ENCODE peak calls at places on chromosomes 4 and X, in ten cellular contexts. R, K, G, N, I, S, J, W, L and O are unnamed samples.

GRCh38 chr4:156915216-156915615 is 56.4 kb downstream of the PDGFC start:
- DNase-seq in R (no peak), K (no peak), G (no peak), N (no peak), I (no peak), S (no peak), J (no peak), W (no peak), L (no peak), O (no peak)

GRCh38 chr4:10080874-10081606 is 35.6 kb downstream of the WDR1 start:
- DNase-seq in R (no peak), K (no peak), G (no peak), N (peak; percentile 47), I (no peak), S (no peak), J (no peak), W (no peak), L (no peak), O (no peak)

GRCh38 chr4:57051100-57051499 is 59.1 kb downstream of the IGFBP7 start:
- DNase-seq in R (no peak), K (no peak), G (no peak), N (no peak), I (no peak), S (no peak), J (no peak), W (no peak), L (no peak), O (no peak)

GRCh38 chrX:11244641-11245040 is 48.6 kb upstream of the AMELX start:
- DNase-seq in R (no peak), K (no peak), G (no peak), N (no peak), I (no peak), S (no peak), J (no peak), W (no peak), L (no peak), O (no peak)

GRCh38 chrX:20266810-20267598 is at the start of gene RPS6KA3:
- DNase-seq in R (peak; percentile 38), K (peak; percentile 34), G (peak; percentile 92), N (peak; percentile 97), I (peak; percentile 17), S (peak; percentile 59), J (peak; percentile 91), W (peak; percentile 97), L (peak; percentile 86), O (peak; percentile 65)

GRCh38 chrX:53330331-53330730 is 48.9 kb upstream of the IQSEC2 start:
- DNase-seq in R (no peak), K (no peak), G (no peak), N (no peak), I (no peak), S (no peak), J (no peak), W (peak; percentile 62), L (no peak), O (no peak)

GRCh38 chr4:23788460-23788859 is 101.4 kb downstream of the PPARGC1A start:
- DNase-seq in R (no peak), K (no peak), G (no peak), N (no peak), I (no peak), S (no peak), J (no peak), W (no peak), L (no peak), O (no peak)

GRCh38 chrX:124289443-124289842 is 43.0 kb upstream of the TEX13D start:
- DNase-seq in R (no peak), K (no peak), G (no peak), N (no peak), I (no peak), S (no peak), J (no peak), W (no peak), L (no peak), O (no peak)

GRCh38 chr4:102552781-102553180 is 51.6 kb downstream of the NFKB1 start:
- DNase-seq in R (no peak), K (no peak), G (peak; percentile 30), N (no peak), I (no peak), S (no peak), J (no peak), W (no peak), L (no peak), O (no peak)

GRCh38 chr4:5638316-5638715 is 70.0 kb downstream of the EVC2 start:
- DNase-seq in R (no peak), K (no peak), G (no peak), N (no peak), I (peak; percentile 68), S (no peak), J (no peak), W (no peak), L (no peak), O (no peak)

GRCh38 chr4:99754756-99755155 is 61.9 kb upstream of the DAPP1 start:
- DNase-seq in R (no peak), K (no peak), G (no peak), N (no peak), I (no peak), S (no peak), J (no peak), W (no peak), L (no peak), O (no peak)

GRCh38 chrX:83469551-83469950 is 38.5 kb upstream of the POU3F4 start:
- DNase-seq in R (no peak), K (no peak), G (no peak), N (no peak), I (no peak), S (no peak), J (no peak), W (no peak), L (no peak), O (no peak)

GRCh38 chrX:10296581-10296980 is 139.8 kb downstream of the CLCN4 start:
- DNase-seq in R (no peak), K (no peak), G (no peak), N (no peak), I (peak; percentile 25), S (no peak), J (no peak), W (no peak), L (no peak), O (no peak)

GRCh38 chr4:184408021-184408710 is 66.2 kb downstream of the IRF2 start:
- DNase-seq in R (no peak), K (no peak), G (no peak), N (no peak), I (peak; percentile 26), S (no peak), J (no peak), W (no peak), L (no peak), O (no peak)

GRCh38 chr4:119103263-119103662 is 32.4 kb upstream of the MYOZ2 start:
- DNase-seq in R (no peak), K (no peak), G (no peak), N (no peak), I (peak; percentile 99), S (no peak), J (no peak), W (no peak), L (no peak), O (no peak)

GRCh38 chrX:154797006-154797405 is 8.3 kb downstream of the MPP1 start:
- DNase-seq in R (no peak), K (no peak), G (no peak), N (no peak), I (no peak), S (no peak), J (no peak), W (no peak), L (no peak), O (no peak)

GRCh38 chr4:13733817-13734216 is 106.3 kb upstream of the BOD1L1 start:
- DNase-seq in R (no peak), K (no peak), G (no peak), N (no peak), I (no peak), S (no peak), J (no peak), W (no peak), L (no peak), O (no peak)

GRCh38 chr4:168662297-168662985 is 165.6 kb downstream of the PALLD start:
- DNase-seq in R (no peak), K (no peak), G (no peak), N (no peak), I (no peak), S (no peak), J (no peak), W (no peak), L (no peak), O (no peak)

GRCh38 chrX:22467571-22467970 is 194.9 kb downstream of the CBLL2 start:
- DNase-seq in R (no peak), K (no peak), G (no peak), N (no peak), I (no peak), S (no peak), J (no peak), W (no peak), L (no peak), O (no peak)

GRCh38 chrX:13285693-13286092 is 34.2 kb downstream of the ATXN3L start:
- DNase-seq in R (no peak), K (no peak), G (no peak), N (no peak), I (no peak), S (no peak), J (no peak), W (no peak), L (no peak), O (no peak)

GRCh38 chr4:24229976-24230375 is 340.1 kb upstream of the PPARGC1A start:
- DNase-seq in R (no peak), K (no peak), G (no peak), N (no peak), I (no peak), S (no peak), J (no peak), W (no peak), L (no peak), O (no peak)

GRCh38 chr4:55906999-55907398 is 41.7 kb upstream of the CEP135 start:
- DNase-seq in R (no peak), K (no peak), G (no peak), N (no peak), I (no peak), S (no peak), J (no peak), W (no peak), L (no peak), O (no peak)

GRCh38 chrX:41881166-41881565 is 42.2 kb downstream of the CASK start:
- DNase-seq in R (no peak), K (no peak), G (no peak), N (no peak), I (no peak), S (no peak), J (no peak), W (no peak), L (no peak), O (no peak)

GRCh38 chrX:71603618-71604017 is 14.7 kb downstream of the CXCR3 start:
- DNase-seq in R (no peak), K (no peak), G (no peak), N (no peak), I (no peak), S (no peak), J (no peak), W (peak; percentile 25), L (no peak), O (no peak)

GRCh38 chr4:73853246-73853704 is at the start of gene PF4V1:
- DNase-seq in R (no peak), K (no peak), G (peak; percentile 6), N (peak; percentile 84), I (no peak), S (no peak), J (no peak), W (no peak), L (no peak), O (no peak)

GRCh38 chr4:39855909-39856512 is 121.7 kb downstream of the PDS5A start:
- DNase-seq in R (no peak), K (no peak), G (no peak), N (no peak), I (no peak), S (no peak), J (no peak), W (no peak), L (no peak), O (no peak)